ENCODE peak calls at places on chromosomes 11 and 22, in six cellular contexts. F is endothelial cell; M is WTC11; O is stimulated activated CD8-positive, alpha-beta memory T cell treated with anti-CD3 and anti-CD28 coated beads, Interleukin-7, amount 100 ng/mL, for 24 hours; K is ureter; A is HFFc6. W is an unnamed sample.

GRCh38 chr11:66012946-66013761 is 1.3 kb downstream of the CST6 start:
- DNase-seq in F (no peak), M (no peak), O (no peak), K (peak), A (peak), W (no peak)

GRCh38 chr22:39845522-39845921 is 48.0 kb downstream of the ENTHD1 start:
- DNase-seq in F (no peak), M (no peak), O (no peak), K (no peak), A (no peak), W (no peak)

GRCh38 chr11:116901211-116901610 is 63.8 kb upstream of the APOA1 start:
- DNase-seq in F (no peak), M (no peak), O (no peak), K (no peak), A (no peak), W (no peak)

GRCh38 chr11:131305005-131305404 is 65.4 kb upstream of the NTM start:
- DNase-seq in F (no peak), M (no peak), O (no peak), K (no peak), A (no peak), W (no peak)

GRCh38 chr22:43424865-43425630 is 13.2 kb downstream of the MPPED1 start:
- DNase-seq in F (no peak), M (no peak), O (no peak), K (no peak), A (no peak), W (no peak)

GRCh38 chr22:33715626-33716025 is 204.7 kb downstream of the LARGE1 start:
- DNase-seq in F (no peak), M (no peak), O (no peak), K (no peak), A (no peak), W (no peak)

GRCh38 chr11:92500463-92500862 is 275.8 kb downstream of the FAT3 start:
- DNase-seq in F (no peak), M (no peak), O (no peak), K (no peak), A (no peak), W (no peak)

GRCh38 chr11:20367313-20367948 is 3.9 kb downstream of the HTATIP2 start:
- DNase-seq in F (no peak), M (no peak), O (peak), K (no peak), A (peak), W (peak)

GRCh38 chr11:94201004-94201465 is 72.4 kb downstream of the PANX1 start:
- DNase-seq in F (no peak), M (no peak), O (no peak), K (no peak), A (peak), W (no peak)

GRCh38 chr11:74157169-74157568 is 13.6 kb downstream of the C2CD3 start:
- DNase-seq in F (no peak), M (no peak), O (no peak), K (no peak), A (no peak), W (no peak)

GRCh38 chr11:64799256-64799924 is 3.6 kb downstream of the MAP4K2 start:
- DNase-seq in F (no peak), M (no peak), O (no peak), K (no peak), A (no peak), W (no peak)

GRCh38 chr11:6742260-6742659 is 29.5 kb downstream of the OR2AG2 start:
- DNase-seq in F (no peak), M (no peak), O (no peak), K (no peak), A (no peak), W (no peak)

GRCh38 chr11:15636520-15637065 is 521.9 kb downstream of the INSC start:
- DNase-seq in F (no peak), M (no peak), O (no peak), K (no peak), A (no peak), W (no peak)

GRCh38 chr11:33554219-33554618 is 146.4 kb downstream of the C11orf91 start:
- DNase-seq in F (no peak), M (no peak), O (no peak), K (no peak), A (no peak), W (no peak)

GRCh38 chr11:106624377-106624776 is 393.9 kb downstream of the GUCY1A2 start:
- DNase-seq in F (no peak), M (no peak), O (no peak), K (no peak), A (no peak), W (no peak)

GRCh38 chr11:116643521-116643920 is 129.3 kb downstream of the BUD13 start:
- DNase-seq in F (no peak), M (no peak), O (no peak), K (no peak), A (no peak), W (no peak)

GRCh38 chr11:118241191-118242098 is 10.7 kb downstream of the MPZL3 start:
- DNase-seq in F (peak), M (no peak), O (no peak), K (peak), A (no peak), W (no peak)

GRCh38 chr11:69001301-69002081 is 11.6 kb downstream of the MRGPRF start:
- DNase-seq in F (no peak), M (peak), O (no peak), K (peak), A (no peak), W (no peak)

GRCh38 chr11:117394221-117394925 is 66.7 kb downstream of the CEP164 start:
- DNase-seq in F (no peak), M (no peak), O (no peak), K (no peak), A (no peak), W (no peak)

GRCh38 chr11:132187814-132188213 is 817.4 kb downstream of the NTM start:
- DNase-seq in F (no peak), M (no peak), O (no peak), K (no peak), A (peak), W (no peak)

GRCh38 chr22:17918840-17919239 is 105.5 kb downstream of the MICAL3 start:
- DNase-seq in F (no peak), M (no peak), O (no peak), K (no peak), A (peak), W (no peak)

GRCh38 chr11:77198440-77198849 is 70.4 kb downstream of the MYO7A start:
- DNase-seq in F (peak), M (peak), O (no peak), K (no peak), A (no peak), W (peak)

GRCh38 chr22:49715450-49715849 is 112.2 kb downstream of the BRD1 start:
- DNase-seq in F (no peak), M (no peak), O (no peak), K (no peak), A (no peak), W (no peak)

GRCh38 chr11:2533642-2534115 is 88.9 kb downstream of the KCNQ1 start:
- DNase-seq in F (peak), M (peak), O (no peak), K (peak), A (peak), W (peak)

GRCh38 chr11:79547256-79547655 is 106.4 kb upstream of the TENM4 start:
- DNase-seq in F (no peak), M (no peak), O (no peak), K (no peak), A (no peak), W (no peak)

GRCh38 chr11:90252053-90252452 is 29.2 kb upstream of the CHORDC1 start:
- DNase-seq in F (no peak), M (no peak), O (no peak), K (no peak), A (no peak), W (no peak)

GRCh38 chr11:9738700-9739099 is 74.8 kb downstream of the SWAP70 start:
- DNase-seq in F (no peak), M (no peak), O (no peak), K (no peak), A (no peak), W (no peak)

GRCh38 chr22:24208012-24208749 is 26.9 kb downstream of the SUSD2 start:
- DNase-seq in F (no peak), M (no peak), O (no peak), K (no peak), A (peak), W (no peak)

GRCh38 chr11:130318031-130318673 is 3.4 kb upstream of the ZBTB44 start:
- DNase-seq in F (no peak), M (no peak), O (no peak), K (no peak), A (no peak), W (no peak)

GRCh38 chr22:37626556-37627075 is 12.9 kb upstream of the SH3BP1 start:
- DNase-seq in F (no peak), M (no peak), O (no peak), K (no peak), A (no peak), W (no peak)

GRCh38 chr11:126886636-126887035 is 113.9 kb downstream of the KIRREL3 start:
- DNase-seq in F (no peak), M (no peak), O (no peak), K (no peak), A (no peak), W (no peak)

GRCh38 chr11:10246991-10247390 is 47.0 kb downstream of the SBF2 start:
- DNase-seq in F (no peak), M (no peak), O (no peak), K (no peak), A (no peak), W (no peak)

GRCh38 chr11:19365743-19366410 is 125.1 kb upstream of the E2F8 start:
- DNase-seq in F (no peak), M (no peak), O (no peak), K (no peak), A (no peak), W (no peak)

GRCh38 chr11:119416606-119417580 is 6.1 kb downstream of the THY1 start:
- DNase-seq in F (no peak), M (no peak), O (no peak), K (no peak), A (peak), W (no peak)

GRCh38 chr11:34891611-34892010 is 24.6 kb downstream of the APIP start:
- DNase-seq in F (no peak), M (no peak), O (no peak), K (no peak), A (no peak), W (no peak)